ENCODE peak calls at places on chromosomes 1 and 21, in nine cellular contexts. C is left ventricle myocardium inferior, N is ovary, L is neural progenitor cell, H is PC-9, F is right cardiac atrium, Z is astrocyte, V is SK-N-SH, O is breast epithelium. W is an unnamed sample.

GRCh38 chr1:200029035-200029623 is 1.6 kb downstream of the NR5A2 start:
- DNase-seq in C (no peak), N (no peak), L (peak; percentile 81), H (peak; percentile 63), F (no peak), Z (no peak), V (peak; percentile 79), O (no peak), W (peak; percentile 83)

GRCh38 chr21:35575280-35575915 is 484.9 kb downstream of the SETD4 start:
- DNase-seq in C (no peak), N (no peak), L (no peak), H (no peak), F (no peak), Z (peak; percentile 97), V (no peak), O (no peak), W (no peak)

GRCh38 chr1:84698151-84698651 is 7.9 kb upstream of the SSX2IP start:
- DNase-seq in C (no peak), N (no peak), L (no peak), H (no peak), F (no peak), Z (peak; percentile 90), V (no peak), O (no peak), W (no peak)

GRCh38 chr1:6954596-6954995 is 169.3 kb downstream of the CAMTA1 start:
- DNase-seq in C (no peak), N (no peak), L (peak; percentile 41), H (no peak), F (no peak), Z (no peak), V (no peak), O (no peak), W (no peak)

GRCh38 chr21:29641635-29642550 is 297.9 kb downstream of the GRIK1 start:
- DNase-seq in C (no peak), N (no peak), L (no peak), H (no peak), F (no peak), Z (no peak), V (no peak), O (no peak), W (no peak)

GRCh38 chr1:6080469-6080868 is 34.8 kb downstream of the KCNAB2 start:
- DNase-seq in C (no peak), N (no peak), L (no peak), H (no peak), F (no peak), Z (no peak), V (peak; percentile 70), O (no peak), W (no peak)

GRCh38 chr1:205434738-205435137 is 12.9 kb upstream of the LEMD1 start:
- DNase-seq in C (no peak), N (no peak), L (no peak), H (no peak), F (no peak), Z (no peak), V (no peak), O (no peak), W (no peak)

GRCh38 chr1:178774263-178774662 is 49.2 kb downstream of the RALGPS2 start:
- DNase-seq in C (no peak), N (no peak), L (no peak), H (no peak), F (no peak), Z (no peak), V (peak; percentile 22), O (no peak), W (no peak)

GRCh38 chr1:114154146-114154962 is 685 bp upstream of the SYT6 start:
- DNase-seq in C (no peak), N (peak; percentile 36), L (peak; percentile 87), H (no peak), F (no peak), Z (peak; percentile 7), V (peak; percentile 66), O (no peak), W (no peak)

GRCh38 chr1:99546432-99547416 is 99.2 kb upstream of the PALMD start:
- DNase-seq in C (no peak), N (no peak), L (no peak), H (no peak), F (no peak), Z (peak; percentile 20), V (no peak), O (no peak), W (no peak)

DNA sequence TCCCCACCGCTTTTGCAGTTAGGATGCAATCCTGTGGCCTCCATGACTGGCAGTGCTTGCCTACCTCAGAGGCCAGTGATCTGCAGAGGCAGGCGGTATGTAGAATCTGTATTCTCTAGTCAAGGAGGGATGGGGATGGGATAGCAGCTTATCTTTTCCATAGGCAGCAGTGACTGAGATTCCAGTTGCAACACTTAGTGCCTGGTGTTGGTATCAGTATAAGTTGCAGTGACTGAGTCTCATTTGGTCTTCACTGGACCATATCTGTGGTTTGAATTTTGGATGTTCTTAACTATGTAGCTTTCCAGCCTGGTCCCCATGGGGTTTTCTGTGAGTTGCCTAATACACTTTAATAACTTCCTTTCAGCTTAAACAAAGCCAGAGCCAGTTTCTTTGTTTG is 16.5 kb downstream of the DYRK1A start:
- DNase-seq in C (no peak), N (no peak), L (peak; percentile 40), H (no peak), F (no peak), Z (no peak), V (no peak), O (no peak), W (no peak)
- H3K4me3 ChIP-seq in C (no peak overlapping the region), N (no peak overlapping the region), L (no peak overlapping the region), H (no peak overlapping the region), F (no peak overlapping the region), Z (no peak overlapping the region), V (no peak overlapping the region), O (no peak overlapping the region), W (no peak overlapping the region)

GRCh38 chr1:47178665-47179022 is 11.2 kb downstream of the PDZK1IP1 start:
- DNase-seq in C (no peak), N (no peak), L (no peak), H (no peak), F (no peak), Z (no peak), V (no peak), O (no peak), W (no peak)

GRCh38 chr1:47179988-47180563 is 9.8 kb downstream of the PDZK1IP1 start:
- DNase-seq in C (no peak), N (no peak), L (no peak), H (no peak), F (no peak), Z (no peak), V (peak; percentile 14), O (no peak), W (no peak)

GRCh38 chr1:47180603-47181094 is 9.2 kb downstream of the PDZK1IP1 start:
- DNase-seq in C (no peak), N (no peak), L (no peak), H (no peak), F (no peak), Z (no peak), V (peak; percentile 12), O (no peak), W (no peak)

GRCh38 chr1:47178020-47178419 is 11.8 kb downstream of the PDZK1IP1 start:
- DNase-seq in C (no peak), N (no peak), L (no peak), H (no peak), F (no peak), Z (no peak), V (no peak), O (no peak), W (no peak)

DNA sequence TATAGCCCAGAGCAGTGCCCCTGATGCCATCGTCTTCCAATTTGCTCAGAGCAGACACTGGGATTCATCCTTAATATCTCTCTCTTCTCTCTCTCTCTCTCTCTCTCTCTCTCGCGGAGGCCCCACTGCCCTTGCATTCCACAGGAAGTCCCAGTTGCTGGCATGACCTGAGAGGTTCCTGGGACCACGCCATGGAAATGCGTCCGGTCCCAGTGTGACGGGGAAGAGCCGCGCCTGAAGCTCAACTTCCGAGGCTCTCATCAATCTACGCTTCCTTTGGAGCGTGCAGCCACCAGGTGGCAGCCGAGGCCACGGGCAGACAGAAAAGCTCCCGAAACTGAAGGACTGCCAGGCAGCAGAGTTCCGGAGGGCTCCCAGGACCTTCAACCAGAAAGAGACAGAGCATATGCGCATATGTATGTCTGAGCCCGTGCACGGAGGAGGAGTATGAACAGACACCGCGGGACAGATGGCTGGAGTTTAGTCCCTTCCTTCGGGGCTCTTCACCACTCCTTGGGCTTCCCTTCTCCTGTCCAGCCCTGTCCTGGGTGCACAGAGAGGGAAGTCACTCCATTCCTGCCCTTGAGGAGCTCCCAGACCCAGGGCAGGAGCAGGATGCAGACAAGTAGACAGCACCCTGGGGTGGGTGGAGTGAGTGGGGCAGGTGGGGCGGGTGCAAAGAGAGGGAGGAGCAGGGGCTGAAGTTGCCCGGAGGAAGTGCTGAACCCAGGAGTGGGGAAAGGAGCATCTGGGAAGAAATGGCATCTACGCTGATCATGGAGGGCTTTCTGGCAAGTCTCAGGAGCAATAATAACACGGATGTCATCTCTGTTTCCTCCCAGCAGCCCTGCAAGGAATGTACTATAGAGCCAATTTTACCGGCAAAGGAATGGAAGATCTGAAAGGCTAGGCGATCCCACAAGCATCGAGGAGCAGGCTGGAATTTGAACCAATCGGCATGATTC is 10.5 kb downstream of the PDZK1IP1 start:
- DNase-seq in C (peak; percentile 87), N (peak; percentile 86), L (peak; percentile 93), H (peak; percentile 95), F (peak; percentile 93), Z (peak; percentile 82), V (peak; percentile 84), O (peak; percentile 88), W (peak; percentile 92)
- H3K4me1 ChIP-seq in C (peaks cover 16% of the 10 kb centered on the region), N (no peaks in the 10 kb centered on the region), L (no peaks in the 10 kb centered on the region), H (peaks cover 10% of the 10 kb centered on the region), F (no peaks in the 10 kb centered on the region), Z (peaks cover 4% of the 10 kb centered on the region), V (peaks cover 4% of the 10 kb centered on the region), O (no peaks in the 10 kb centered on the region), W (no peaks in the 10 kb centered on the region)

DNA sequence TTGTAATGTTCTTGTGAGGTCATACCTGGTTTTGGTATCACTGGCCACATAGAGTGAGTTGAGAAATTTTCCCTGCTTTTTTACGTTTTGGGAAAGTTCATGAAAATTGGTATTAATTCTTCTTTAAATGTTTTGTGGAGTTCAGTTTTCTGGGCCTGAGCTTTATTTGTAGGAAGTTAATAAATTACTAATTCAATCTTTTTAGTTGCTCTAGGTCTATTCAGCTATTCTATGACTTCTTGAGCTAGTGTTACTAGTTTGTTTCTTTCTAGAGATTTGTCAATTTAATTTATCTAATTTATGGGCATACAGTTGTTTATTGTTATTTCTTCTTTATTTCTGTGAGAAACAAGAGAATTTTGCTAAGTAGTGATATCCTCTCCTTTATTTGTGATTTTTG is 37.4 kb downstream of the HOOK1 start:
- DNase-seq in C (no peak), N (no peak), L (no peak), H (no peak), F (no peak), Z (no peak), V (no peak), O (no peak), W (no peak)
- H3K4me3 ChIP-seq in C (no peak overlapping the region), N (no peak overlapping the region), L (no peak overlapping the region), H (no peak overlapping the region), F (no peak overlapping the region), Z (no peak overlapping the region), V (no peak overlapping the region), O (no peak overlapping the region), W (no peak overlapping the region)

DNA sequence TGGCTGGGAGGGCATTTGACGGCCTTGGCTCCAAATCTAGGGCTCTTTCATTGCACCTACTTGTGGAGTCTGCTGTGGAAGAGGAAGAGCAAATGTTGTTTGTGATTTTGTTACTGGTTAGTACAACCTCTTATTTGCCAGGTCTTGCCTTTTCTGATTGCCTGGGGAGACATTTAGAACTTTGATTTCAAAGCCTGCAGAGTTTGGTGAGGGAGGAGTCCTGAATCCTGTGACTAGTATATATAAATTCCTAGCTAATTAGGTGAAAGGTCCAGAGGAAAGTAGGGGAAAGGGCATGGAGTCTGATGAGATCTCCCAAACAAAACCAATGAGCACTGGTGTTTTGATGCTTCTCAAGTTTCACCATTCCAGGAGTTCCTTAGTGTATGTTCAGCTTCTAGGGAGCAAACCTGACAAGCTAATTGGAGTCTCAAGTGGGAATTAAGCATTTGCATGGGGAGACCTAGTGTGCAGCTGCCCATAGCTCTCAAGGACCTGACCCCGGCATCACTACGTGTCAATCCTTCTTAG is 5.1 kb upstream of the HMGCS2 start:
- DNase-seq in C (no peak), N (no peak), L (peak; percentile 89), H (no peak), F (no peak), Z (peak; percentile 27), V (no peak), O (no peak), W (no peak)
- H3K4me1 ChIP-seq in C (peaks cover 40% of the 10 kb centered on the region), N (peaks cover 3% of the 10 kb centered on the region), L (peaks cover 41% of the 10 kb centered on the region), H (peaks cover 41% of the 10 kb centered on the region), F (peaks cover 4% of the 10 kb centered on the region), Z (no peaks in the 10 kb centered on the region), V (peaks cover 7% of the 10 kb centered on the region), O (no peaks in the 10 kb centered on the region), W (peaks cover 6% of the 10 kb centered on the region)

W was measured in left lung.